ENCODE peak calls at places on chromosomes 3 and 15, in eight cellular contexts. L is amygdala; N is NCI-H1436; E is choroid plexus epithelial cell; Y is MM.1S; I is GM04504; X is smooth muscle cell of the brain vasculature; R is CD4-positive, CD25-positive, alpha-beta regulatory T cell. B is an unnamed sample.

GRCh38 chr3:28646435-28646834 is 297.8 kb upstream of the AZI2 start:
- DNase-seq in L (no peak), N (no peak), E (no peak), Y (no peak), I (no peak), X (no peak), R (no peak), B (no peak)

GRCh38 chr3:135918600-135918999 is 46.9 kb upstream of the PPP2R3A start:
- DNase-seq in L (no peak), N (no peak), E (peak), Y (no peak), I (no peak), X (peak), R (no peak), B (no peak)

GRCh38 chr3:172258616-172259015 is 189.6 kb downstream of the GHSR start:
- DNase-seq in L (no peak), N (no peak), E (peak), Y (no peak), I (no peak), X (no peak), R (no peak), B (no peak)

GRCh38 chr3:175207361-175207760 is 348.2 kb downstream of the NAALADL2 start:
- DNase-seq in L (no peak), N (no peak), E (peak), Y (no peak), I (no peak), X (no peak), R (no peak), B (no peak)

GRCh38 chr3:113844622-113845222 is 6.1 kb downstream of the GRAMD1C start:
- DNase-seq in L (no peak), N (peak), E (peak), Y (peak), I (no peak), X (no peak), R (no peak), B (no peak)

GRCh38 chr15:90497912-90498311 is 31.8 kb upstream of the CRTC3 start:
- DNase-seq in L (no peak), N (no peak), E (no peak), Y (no peak), I (no peak), X (no peak), R (no peak), B (no peak)

GRCh38 chr3:175150812-175151411 is 291.8 kb downstream of the NAALADL2 start:
- DNase-seq in L (no peak), N (peak), E (no peak), Y (peak), I (no peak), X (no peak), R (no peak), B (peak)

GRCh38 chr15:66108483-66109270 is 144.9 kb downstream of the MEGF11 start:
- DNase-seq in L (no peak), N (no peak), E (no peak), Y (no peak), I (no peak), X (no peak), R (no peak), B (no peak)

GRCh38 chr15:50880221-50880620 is 28.3 kb upstream of the AP4E1 start:
- DNase-seq in L (no peak), N (no peak), E (no peak), Y (no peak), I (no peak), X (no peak), R (no peak), B (no peak)

GRCh38 chr3:43173949-43174348 is 68.1 kb upstream of the POMGNT2 start:
- DNase-seq in L (no peak), N (no peak), E (no peak), Y (no peak), I (no peak), X (no peak), R (no peak), B (no peak)

GRCh38 chr15:100082761-100083402 is 258.9 kb downstream of the ADAMTS17 start:
- DNase-seq in L (no peak), N (no peak), E (no peak), Y (no peak), I (no peak), X (no peak), R (no peak), B (no peak)

GRCh38 chr3:72820405-72820804 is 27.8 kb downstream of the SHQ1 start:
- DNase-seq in L (no peak), N (no peak), E (peak), Y (no peak), I (peak), X (no peak), R (no peak), B (no peak)

GRCh38 chr15:62085740-62086139 is 19.0 kb downstream of the C2CD4A start:
- DNase-seq in L (no peak), N (no peak), E (peak), Y (no peak), I (no peak), X (no peak), R (no peak), B (no peak)

GRCh38 chr15:41423979-41424659 is 7.2 kb downstream of the RTF1 start:
- DNase-seq in L (no peak), N (no peak), E (no peak), Y (peak), I (no peak), X (no peak), R (no peak), B (no peak)

GRCh38 chr15:45543051-45543450 is 20.5 kb upstream of the SLC30A4 start:
- DNase-seq in L (no peak), N (no peak), E (no peak), Y (no peak), I (no peak), X (no peak), R (no peak), B (no peak)

GRCh38 chr3:43906847-43907507 is 216.2 kb downstream of the ABHD5 start:
- DNase-seq in L (no peak), N (no peak), E (no peak), Y (no peak), I (no peak), X (no peak), R (no peak), B (no peak)

GRCh38 chr3:133390715-133391114 is 9.1 kb upstream of the BFSP2 start:
- DNase-seq in L (no peak), N (no peak), E (no peak), Y (no peak), I (no peak), X (no peak), R (no peak), B (no peak)

GRCh38 chr3:176872771-176873209 is 324.5 kb downstream of the TBL1XR1 start:
- DNase-seq in L (no peak), N (peak), E (peak), Y (peak), I (peak), X (peak), R (peak), B (peak)

GRCh38 chr3:36542186-36542585 is 161.9 kb downstream of the STAC start:
- DNase-seq in L (no peak), N (no peak), E (peak), Y (no peak), I (peak), X (no peak), R (no peak), B (no peak)

GRCh38 chr15:43376017-43376705 is 5.3 kb downstream of the TUBGCP4 start:
- DNase-seq in L (no peak), N (peak), E (peak), Y (peak), I (no peak), X (no peak), R (no peak), B (peak)

GRCh38 chr15:40190591-40190990 is 29.7 kb downstream of the BUB1B start:
- DNase-seq in L (no peak), N (no peak), E (peak), Y (no peak), I (peak), X (no peak), R (no peak), B (no peak)

GRCh38 chr3:8324727-8325126 is 176.9 kb upstream of the LMCD1 start:
- DNase-seq in L (no peak), N (no peak), E (peak), Y (peak), I (peak), X (no peak), R (peak), B (peak)

GRCh38 chr3:177811111-177811510 is 613.8 kb upstream of the TBL1XR1 start:
- DNase-seq in L (no peak), N (no peak), E (no peak), Y (no peak), I (no peak), X (no peak), R (no peak), B (no peak)

GRCh38 chr15:76203766-76204557 is 107.3 kb downstream of the ETFA start:
- DNase-seq in L (no peak), N (no peak), E (no peak), Y (no peak), I (no peak), X (no peak), R (no peak), B (no peak)

GRCh38 chr3:188106898-188107684 is 46.9 kb upstream of the LPP start:
- DNase-seq in L (no peak), N (no peak), E (no peak), Y (no peak), I (no peak), X (no peak), R (no peak), B (no peak)

GRCh38 chr3:71355037-71355436 is 228.5 kb downstream of the FOXP1 start:
- DNase-seq in L (no peak), N (no peak), E (no peak), Y (no peak), I (no peak), X (no peak), R (no peak), B (no peak)

GRCh38 chr15:42194502-42194901 is 13.6 kb downstream of the VPS39 start:
- DNase-seq in L (no peak), N (no peak), E (peak), Y (no peak), I (no peak), X (peak), R (no peak), B (no peak)

GRCh38 chr3:42502429-42503250 is at the start of gene VIPR1:
- DNase-seq in L (peak), N (peak), E (peak), Y (peak), I (no peak), X (no peak), R (peak), B (peak)

GRCh38 chr3:85801955-85802354 is 843.2 kb downstream of the CADM2 start:
- DNase-seq in L (no peak), N (peak), E (peak), Y (no peak), I (no peak), X (no peak), R (no peak), B (peak)

GRCh38 chr15:62781081-62781497 is 261.5 kb upstream of the TPM1 start:
- DNase-seq in L (no peak), N (no peak), E (no peak), Y (no peak), I (no peak), X (no peak), R (no peak), B (peak)

GRCh38 chr3:190385835-190386688 is 1.9 kb upstream of the CLDN16 start:
- DNase-seq in L (no peak), N (no peak), E (peak), Y (no peak), I (peak), X (peak), R (no peak), B (no peak)

GRCh38 chr3:124562769-124563168 is 167.5 kb upstream of the UMPS start:
- DNase-seq in L (no peak), N (no peak), E (no peak), Y (no peak), I (no peak), X (no peak), R (no peak), B (no peak)

GRCh38 chr3:81302045-81302444 is 459.4 kb downstream of the GBE1 start:
- DNase-seq in L (no peak), N (peak), E (peak), Y (peak), I (peak), X (peak), R (no peak), B (peak)

GRCh38 chr3:197372076-197372661 is 73.8 kb upstream of the DLG1 start:
- DNase-seq in L (no peak), N (no peak), E (peak), Y (no peak), I (peak), X (no peak), R (no peak), B (no peak)

GRCh38 chr3:155342344-155342743 is 48.9 kb upstream of the STRIT1 start:
- DNase-seq in L (no peak), N (no peak), E (no peak), Y (no peak), I (no peak), X (no peak), R (no peak), B (no peak)

GRCh38 chr3:160707187-160707789 is 30.3 kb downstream of the ARL14 start:
- DNase-seq in L (no peak), N (peak), E (peak), Y (peak), I (no peak), X (peak), R (peak), B (peak)

GRCh38 chr3:141952611-141953010 is 76.2 kb downstream of the ATP1B3 start:
- DNase-seq in L (no peak), N (no peak), E (no peak), Y (no peak), I (no peak), X (no peak), R (no peak), B (no peak)

B was measured in BE2C.